ENCODE peak calls at places on chromosomes 1 and 21, in six cellular contexts. One of them, this sample, is unnamed.
A peak's percentile ranks its signal among the peaks of the same experiment; 100 is the strongest.

GRCh38 chr1:151210830-151211229 is 12.5 kb downstream of the PIP5K1A start:
- DNase-seq in heart left ventricle: no peak
- DNase-seq in adrenal gland: no peak
- DNase-seq in fibroblast of lung: peak; percentile 41
- DNase-seq in tibial artery: peak; percentile 1
- DNase-seq in uterus: no peak
- DNase-seq in this sample: no peak

GRCh38 chr1:204149635-204150565 is 1.9 kb downstream of the ETNK2 start:
- DNase-seq in heart left ventricle: no peak
- DNase-seq in uterus: peak; percentile 59
- DNase-seq in tibial artery: peak; percentile 86
- DNase-seq in adrenal gland: no peak
- DNase-seq in fibroblast of lung: no peak
- DNase-seq in this sample: no peak

GRCh38 chr21:33075596-33076195 is 5.8 kb downstream of the OLIG1 start:
- DNase-seq in uterus: no peak
- DNase-seq in fibroblast of lung: no peak
- DNase-seq in adrenal gland: no peak
- DNase-seq in heart left ventricle: no peak
- DNase-seq in tibial artery: no peak
- DNase-seq in this sample: no peak

GRCh38 chr1:19463204-19463803 is 22.0 kb downstream of the CAPZB start:
- DNase-seq in fibroblast of lung: no peak
- DNase-seq in adrenal gland: no peak
- DNase-seq in heart left ventricle: no peak
- DNase-seq in uterus: no peak
- DNase-seq in tibial artery: no peak
- DNase-seq in this sample: peak; percentile 69

GRCh38 chr1:24374891-24375786 is 38.4 kb downstream of the STPG1 start:
- DNase-seq in adrenal gland: no peak
- DNase-seq in heart left ventricle: no peak
- DNase-seq in uterus: no peak
- DNase-seq in fibroblast of lung: peak; percentile 85
- DNase-seq in tibial artery: no peak
- DNase-seq in this sample: no peak

GRCh38 chr1:65495137-65495536 is 74.7 kb downstream of the LEPR start:
- DNase-seq in uterus: no peak
- DNase-seq in fibroblast of lung: no peak
- DNase-seq in adrenal gland: no peak
- DNase-seq in tibial artery: no peak
- DNase-seq in heart left ventricle: no peak
- DNase-seq in this sample: no peak

GRCh38 chr1:151327903-151328674 is 873 bp upstream of the PI4KB start:
- DNase-seq in heart left ventricle: peak; percentile 35
- DNase-seq in adrenal gland: no peak
- DNase-seq in tibial artery: no peak
- DNase-seq in uterus: no peak
- DNase-seq in fibroblast of lung: no peak
- DNase-seq in this sample: peak; percentile 26

GRCh38 chr1:107750364-107750959 is 214.5 kb downstream of the VAV3 start:
- DNase-seq in heart left ventricle: peak; percentile 26
- DNase-seq in fibroblast of lung: peak; percentile 59
- DNase-seq in adrenal gland: peak; percentile 50
- DNase-seq in tibial artery: no peak
- DNase-seq in uterus: peak; percentile 66
- DNase-seq in this sample: peak; percentile 80

GRCh38 chr1:162535501-162535900 is 26.0 kb upstream of the UAP1 start:
- DNase-seq in uterus: no peak
- DNase-seq in tibial artery: no peak
- DNase-seq in fibroblast of lung: peak; percentile 46
- DNase-seq in adrenal gland: no peak
- DNase-seq in heart left ventricle: no peak
- DNase-seq in this sample: no peak

GRCh38 chr1:57061369-57061768 is 95.6 kb upstream of the C8B start:
- DNase-seq in adrenal gland: no peak
- DNase-seq in tibial artery: no peak
- DNase-seq in heart left ventricle: no peak
- DNase-seq in uterus: no peak
- DNase-seq in fibroblast of lung: peak; percentile 5
- DNase-seq in this sample: no peak

GRCh38 chr21:41170442-41170841 is 2.5 kb downstream of the BACE2 start:
- DNase-seq in tibial artery: no peak
- DNase-seq in heart left ventricle: peak; percentile 45
- DNase-seq in adrenal gland: no peak
- DNase-seq in fibroblast of lung: peak; percentile 40
- DNase-seq in uterus: peak; percentile 32
- DNase-seq in this sample: peak; percentile 62

GRCh38 chr21:32515869-32516268 is 69.5 kb downstream of the TCP10L start:
- DNase-seq in heart left ventricle: no peak
- DNase-seq in fibroblast of lung: peak; percentile 42
- DNase-seq in adrenal gland: no peak
- DNase-seq in tibial artery: no peak
- DNase-seq in uterus: no peak
- DNase-seq in this sample: no peak

GRCh38 chr1:119632103-119632490 is 16.0 kb downstream of the ZNF697 start:
- DNase-seq in heart left ventricle: peak; percentile 69
- DNase-seq in adrenal gland: no peak
- DNase-seq in fibroblast of lung: no peak
- DNase-seq in uterus: no peak
- DNase-seq in tibial artery: no peak
- DNase-seq in this sample: no peak

GRCh38 chr21:35349378-35350080 is 300.4 kb upstream of the RUNX1 start:
- DNase-seq in tibial artery: no peak
- DNase-seq in adrenal gland: no peak
- DNase-seq in heart left ventricle: no peak
- DNase-seq in uterus: no peak
- DNase-seq in fibroblast of lung: peak; percentile 92
- DNase-seq in this sample: no peak

GRCh38 chr1:112296908-112297307 is 99.1 kb upstream of the CTTNBP2NL start:
- DNase-seq in heart left ventricle: no peak
- DNase-seq in adrenal gland: no peak
- DNase-seq in fibroblast of lung: peak; percentile 11
- DNase-seq in tibial artery: no peak
- DNase-seq in uterus: no peak
- DNase-seq in this sample: no peak

GRCh38 chr1:227888404-227889046 is 59.2 kb downstream of the WNT9A start:
- DNase-seq in tibial artery: peak; percentile 61
- DNase-seq in heart left ventricle: no peak
- DNase-seq in adrenal gland: no peak
- DNase-seq in uterus: no peak
- DNase-seq in fibroblast of lung: no peak
- DNase-seq in this sample: no peak

GRCh38 chr1:227886993-227887696 is 60.6 kb downstream of the WNT9A start:
- DNase-seq in uterus: peak; percentile 78
- DNase-seq in fibroblast of lung: peak; percentile 58
- DNase-seq in adrenal gland: no peak
- DNase-seq in heart left ventricle: peak; percentile 82
- DNase-seq in tibial artery: peak; percentile 68
- DNase-seq in this sample: peak; percentile 62

GRCh38 chr1:227889047-227889862 is 58.5 kb downstream of the WNT9A start:
- DNase-seq in tibial artery: peak; percentile 55
- DNase-seq in uterus: no peak
- DNase-seq in fibroblast of lung: no peak
- DNase-seq in adrenal gland: no peak
- DNase-seq in heart left ventricle: no peak
- DNase-seq in this sample: no peak

GRCh38 chr1:227886503-227886961 is 61.2 kb downstream of the WNT9A start:
- DNase-seq in adrenal gland: no peak
- DNase-seq in uterus: no peak
- DNase-seq in fibroblast of lung: no peak
- DNase-seq in tibial artery: peak; percentile 54
- DNase-seq in heart left ventricle: peak; percentile 33
- DNase-seq in this sample: no peak

DNA sequence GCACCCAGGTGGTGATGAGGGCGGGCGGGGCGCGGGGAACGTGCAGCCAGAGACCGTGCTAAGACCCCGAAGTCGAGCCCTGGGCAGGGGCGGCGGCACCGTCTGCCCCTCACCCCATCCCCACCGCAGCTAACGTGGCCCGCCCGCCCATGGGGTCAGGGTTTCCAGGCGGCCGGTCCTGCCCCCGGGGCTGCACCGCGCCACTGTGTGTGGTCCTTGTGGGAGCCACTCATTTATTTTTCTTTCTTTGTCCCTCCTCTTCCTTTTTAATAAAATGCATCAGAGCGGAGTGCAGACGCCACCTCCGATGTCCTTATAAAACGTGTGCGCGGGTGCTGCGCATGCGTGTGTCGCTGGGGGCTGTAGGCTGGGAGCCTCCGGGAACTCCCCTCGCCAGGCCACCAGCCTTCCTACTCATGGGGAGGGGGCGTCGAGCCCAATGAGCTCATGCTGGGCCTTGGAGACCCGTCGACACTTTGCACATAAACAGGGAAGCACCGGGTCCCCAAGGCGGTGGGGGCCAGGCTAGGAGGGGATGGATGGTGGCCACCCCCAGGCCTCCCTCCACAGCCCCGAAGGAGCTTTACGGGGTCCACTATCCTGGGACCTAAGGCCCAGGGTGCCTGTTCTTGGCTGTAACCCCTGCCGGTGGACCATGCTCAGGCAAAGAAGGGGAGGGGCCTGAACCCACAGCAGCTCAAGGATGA is 59.9 kb downstream of the WNT9A start:
- DNase-seq in adrenal gland: no peak
- DNase-seq in heart left ventricle: peak; percentile 77
- DNase-seq in tibial artery: peak; percentile 71
- DNase-seq in uterus: peak; percentile 75
- DNase-seq in fibroblast of lung: peak; percentile 32
- DNase-seq in this sample: peak; percentile 59
- H3K27ac ChIP-seq in adrenal gland: peak overlapping the region; percentile 90
- H3K27ac ChIP-seq in heart left ventricle: peak overlapping the region; percentile 92
- H3K27ac ChIP-seq in tibial artery: peak overlapping the region; percentile 43
- H3K27ac ChIP-seq in uterus: peak overlapping the region; percentile 93
- H3K27ac ChIP-seq in fibroblast of lung: no peak overlapping the region
- H3K27ac ChIP-seq in this sample: peak overlapping the region; percentile 88

GRCh38 chr1:109716121-109716520 is 4.1 kb downstream of the GSTM5 start:
- DNase-seq in adrenal gland: no peak
- DNase-seq in heart left ventricle: no peak
- DNase-seq in tibial artery: no peak
- DNase-seq in fibroblast of lung: no peak
- DNase-seq in uterus: no peak
- DNase-seq in this sample: no peak

GRCh38 chr1:109717729-109718128 is 5.7 kb downstream of the GSTM5 start:
- DNase-seq in tibial artery: no peak
- DNase-seq in uterus: no peak
- DNase-seq in fibroblast of lung: no peak
- DNase-seq in adrenal gland: no peak
- DNase-seq in heart left ventricle: no peak
- DNase-seq in this sample: no peak

GRCh38 chr1:109716570-109717090 is 4.6 kb downstream of the GSTM5 start:
- DNase-seq in adrenal gland: no peak
- DNase-seq in tibial artery: no peak
- DNase-seq in uterus: no peak
- DNase-seq in fibroblast of lung: no peak
- DNase-seq in heart left ventricle: no peak
- DNase-seq in this sample: no peak

GRCh38 chr1:109719337-109719837 is 7.3 kb downstream of the GSTM5 start:
- DNase-seq in adrenal gland: no peak
- DNase-seq in tibial artery: no peak
- DNase-seq in uterus: no peak
- DNase-seq in fibroblast of lung: peak; percentile 51
- DNase-seq in heart left ventricle: no peak
- DNase-seq in this sample: no peak

DNA sequence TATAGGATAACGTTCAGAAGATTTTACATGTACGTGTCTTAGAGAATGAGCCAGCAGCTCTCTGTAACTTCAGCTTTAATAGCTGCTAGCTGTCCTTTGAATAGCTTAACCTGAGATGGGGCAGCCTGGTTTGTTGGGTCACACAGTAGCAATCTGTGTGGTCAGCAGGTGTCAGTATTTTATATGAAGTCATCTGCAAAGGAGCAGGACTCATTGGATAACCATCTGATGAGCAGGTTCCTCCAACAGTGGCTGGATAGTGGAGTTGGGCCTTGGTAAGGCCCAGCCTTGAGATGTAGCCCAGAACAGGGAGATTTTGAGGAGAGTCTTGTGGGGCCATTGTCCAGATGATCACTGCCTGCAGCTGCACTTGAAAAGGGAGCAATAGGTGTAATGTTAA is 6.4 kb downstream of the GSTM5 start:
- DNase-seq in heart left ventricle: no peak
- DNase-seq in fibroblast of lung: peak; percentile 35
- DNase-seq in tibial artery: no peak
- DNase-seq in uterus: no peak
- DNase-seq in adrenal gland: no peak
- DNase-seq in this sample: no peak
- TF ChIP-seq CTCF in heart left ventricle: no peak
- TF ChIP-seq CTCF in fibroblast of lung: no peak
- TF ChIP-seq CTCF in tibial artery: no peak
- TF ChIP-seq CTCF in uterus: no peak
- TF ChIP-seq CTCF in adrenal gland: no peak
- TF ChIP-seq CTCF in this sample: no peak

DNA sequence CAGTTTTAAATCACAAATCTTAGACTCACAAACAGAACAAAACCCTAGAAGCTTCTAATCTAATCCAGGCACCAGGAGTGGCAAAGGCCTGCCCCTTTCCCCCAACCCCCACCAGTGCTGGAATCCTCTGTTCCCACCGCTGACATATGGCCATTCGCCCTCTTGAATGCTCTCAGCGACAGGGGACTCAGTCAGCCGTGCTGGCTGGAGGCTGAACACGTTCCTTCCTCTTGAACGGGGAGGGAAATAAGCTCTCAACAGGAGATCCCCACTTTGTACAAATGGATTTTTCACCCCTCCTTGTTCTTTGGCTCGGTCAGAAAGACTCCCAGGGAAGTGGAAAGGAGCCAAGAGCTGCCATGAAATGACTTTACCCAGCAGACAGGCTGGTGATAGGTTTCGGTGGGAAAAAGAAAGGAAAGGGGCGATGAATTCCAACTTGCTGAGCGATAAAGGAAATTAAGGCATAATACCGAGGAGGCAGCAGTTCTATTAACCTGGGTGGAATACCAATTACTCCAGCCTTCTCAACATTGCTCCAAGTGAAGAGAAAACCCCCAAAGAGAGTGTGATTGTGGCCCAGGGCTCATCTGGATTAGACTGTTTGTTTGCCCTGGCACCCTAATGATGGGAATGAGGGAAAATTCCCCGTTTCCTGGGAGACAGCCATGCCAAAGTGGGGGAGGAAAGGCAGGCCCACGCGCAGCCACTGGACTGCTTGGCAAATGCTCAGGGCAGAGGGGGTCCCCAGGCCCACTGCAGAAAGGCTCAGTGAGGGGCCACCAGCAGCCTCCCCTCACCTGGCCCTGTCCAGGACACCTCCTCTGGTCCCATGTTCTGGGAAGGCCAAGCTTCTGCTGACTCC is 24.0 kb downstream of the LRP8 start:
- DNase-seq in adrenal gland: no peak
- DNase-seq in tibial artery: no peak
- DNase-seq in fibroblast of lung: peak; percentile 31
- DNase-seq in uterus: no peak
- DNase-seq in heart left ventricle: no peak
- DNase-seq in this sample: no peak
- H3K27ac ChIP-seq in adrenal gland: no peak overlapping the region
- H3K27ac ChIP-seq in tibial artery: no peak overlapping the region
- H3K27ac ChIP-seq in fibroblast of lung: no peak overlapping the region
- H3K27ac ChIP-seq in uterus: no peak overlapping the region
- H3K27ac ChIP-seq in heart left ventricle: no peak overlapping the region
- H3K27ac ChIP-seq in this sample: no peak overlapping the region

GRCh38 chr1:172320723-172321122 is 99.8 kb upstream of the C1orf105 start:
- DNase-seq in adrenal gland: no peak
- DNase-seq in heart left ventricle: peak; percentile 32
- DNase-seq in uterus: peak; percentile 25
- DNase-seq in tibial artery: no peak
- DNase-seq in fibroblast of lung: peak; percentile 83
- DNase-seq in this sample: no peak
- TF ChIP-seq CTCF in adrenal gland: no peak
- TF ChIP-seq CTCF in heart left ventricle: no peak
- TF ChIP-seq CTCF in uterus: no peak
- TF ChIP-seq CTCF in tibial artery: no peak
- TF ChIP-seq CTCF in fibroblast of lung: no peak
- TF ChIP-seq CTCF in this sample: no peak

GRCh38 chr1:40981702-40982448 is 2.4 kb downstream of the CTPS1 start:
- DNase-seq in heart left ventricle: no peak
- DNase-seq in uterus: peak; percentile 45
- DNase-seq in tibial artery: peak; percentile 76
- DNase-seq in fibroblast of lung: peak; percentile 44
- DNase-seq in adrenal gland: no peak
- DNase-seq in this sample: no peak
- H3K27ac ChIP-seq in heart left ventricle: peak overlapping the region; percentile 28
- H3K27ac ChIP-seq in uterus: peak overlapping the region; percentile 97
- H3K27ac ChIP-seq in tibial artery: peak overlapping the region; percentile 91
- H3K27ac ChIP-seq in fibroblast of lung: peak overlapping the region; percentile 36
- H3K27ac ChIP-seq in adrenal gland: peak overlapping the region; percentile 27
- H3K27ac ChIP-seq in this sample: peak overlapping the region; percentile 81

This sample was measured in transverse colon.